ENCODE peak calls at places on chromosome 7, in seven cellular contexts. V, Y, U, H, K, M and F are unnamed samples. For H3K36me3, the result is how much of the 10 kb centered on the place peaks cover.

GRCh38 chr7:11294965-11295364 is 321.3 kb downstream of the PHF14 start:
- DNase-seq in V (no peak), Y (peak), U (no peak), H (no peak), K (no peak), M (no peak), F (no peak)

GRCh38 chr7:4302203-4302905 is 379.7 kb upstream of the FOXK1 start:
- DNase-seq in V (no peak), Y (no peak), U (no peak), H (no peak), K (no peak), M (no peak), F (no peak)

GRCh38 chr7:51090411-51090810 is 226.2 kb downstream of the COBL start:
- DNase-seq in V (no peak), Y (no peak), U (peak), H (no peak), K (peak), M (no peak), F (no peak)

GRCh38 chr7:149261321-149261828 is 621 bp upstream of the ZNF783 start:
- DNase-seq in V (no peak), Y (peak), U (peak), H (no peak), K (peak), M (no peak), F (no peak)

GRCh38 chr7:71131753-71132520 is at the start of gene GALNT17:
- DNase-seq in V (peak), Y (no peak), U (no peak), H (no peak), K (peak), M (no peak), F (no peak)

GRCh38 chr7:7816084-7816483 is 97.7 kb upstream of the RPA3 start:
- DNase-seq in V (no peak), Y (no peak), U (no peak), H (no peak), K (no peak), M (no peak), F (no peak)

GRCh38 chr7:22962775-22963358 is 51.1 kb downstream of the HYCC1 start:
- DNase-seq in V (no peak), Y (no peak), U (no peak), H (no peak), K (peak), M (no peak), F (no peak)

GRCh38 chr7:125467996-125468854 is 538.6 kb upstream of the POT1 start:
- DNase-seq in V (no peak), Y (no peak), U (no peak), H (no peak), K (no peak), M (no peak), F (peak)

GRCh38 chr7:139861794-139862193 is 32.7 kb downstream of the TBXAS1 start:
- DNase-seq in V (no peak), Y (no peak), U (no peak), H (no peak), K (no peak), M (no peak), F (no peak)

GRCh38 chr7:106070567-106071254 is 41.4 kb downstream of the SYPL1 start:
- DNase-seq in V (no peak), Y (no peak), U (no peak), H (no peak), K (no peak), M (no peak), F (no peak)

GRCh38 chr7:5439572-5440496 is 16.2 kb upstream of the TNRC18 start:
- DNase-seq in V (no peak), Y (no peak), U (no peak), H (no peak), K (no peak), M (no peak), F (no peak)

GRCh38 chr7:105131033-105131656 is 117.1 kb downstream of the KMT2E start:
- DNase-seq in V (no peak), Y (no peak), U (peak), H (no peak), K (no peak), M (no peak), F (no peak)

GRCh38 chr7:17434191-17434590 is 135.7 kb downstream of the AHR start:
- DNase-seq in V (no peak), Y (no peak), U (no peak), H (no peak), K (no peak), M (no peak), F (no peak)

GRCh38 chr7:1779445-1779844 is 109.4 kb downstream of the ELFN1 start:
- DNase-seq in V (no peak), Y (no peak), U (no peak), H (no peak), K (no peak), M (peak), F (peak)

GRCh38 chr7:40694041-40694809 is 559.4 kb downstream of the SUGCT start:
- DNase-seq in V (no peak), Y (no peak), U (peak), H (no peak), K (no peak), M (no peak), F (no peak)

GRCh38 chr7:129949292-129950133 is 3.2 kb downstream of the UBE2H start:
- DNase-seq in V (no peak), Y (peak), U (peak), H (no peak), K (peak), M (peak), F (no peak)

GRCh38 chr7:158664406-158664805 is 40.2 kb downstream of the NCAPG2 start:
- DNase-seq in V (no peak), Y (no peak), U (no peak), H (no peak), K (no peak), M (no peak), F (no peak)

GRCh38 chr7:128836729-128837348 is 6.6 kb downstream of the FLNC start:
- DNase-seq in V (peak), Y (no peak), U (no peak), H (peak), K (no peak), M (no peak), F (peak)

GRCh38 chr7:128838981-128839731 is 8.9 kb downstream of the FLNC start:
- DNase-seq in V (no peak), Y (no peak), U (no peak), H (peak), K (no peak), M (no peak), F (peak)

GRCh38 chr7:128835790-128836641 is 5.8 kb downstream of the FLNC start:
- DNase-seq in V (peak), Y (no peak), U (peak), H (peak), K (no peak), M (peak), F (peak)

GRCh38 chr7:128838109-128838779 is 8.0 kb downstream of the FLNC start:
- DNase-seq in V (peak), Y (no peak), U (no peak), H (peak), K (no peak), M (peak), F (peak)

DNA sequence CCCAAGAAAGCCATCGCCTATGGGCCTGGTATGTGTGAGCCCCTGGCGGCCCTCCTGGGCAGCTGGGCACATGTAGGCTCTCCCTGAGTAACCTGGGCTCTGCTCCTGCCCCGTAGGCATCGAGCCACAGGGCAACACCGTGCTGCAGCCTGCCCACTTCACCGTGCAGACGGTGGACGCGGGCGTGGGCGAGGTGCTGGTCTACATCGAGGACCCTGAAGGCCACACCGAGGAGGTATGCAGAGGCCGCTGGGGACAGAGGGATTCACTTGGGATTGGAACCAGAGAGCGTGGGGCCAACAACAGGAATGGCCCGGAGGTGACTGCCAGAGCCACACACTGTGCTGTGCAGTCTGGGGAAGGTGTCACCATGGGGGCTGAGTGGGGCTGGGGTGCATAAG is 7.3 kb downstream of the FLNC start:
- DNase-seq in V (no peak), Y (no peak), U (no peak), H (peak), K (no peak), M (no peak), F (peak)
- H3K36me3 ChIP-seq in V (under half), Y (under half), U (half or more), H (half or more), K (under half), M (under half), F (under half)

GRCh38 chr7:116671111-116671510 is 885 bp upstream of the MET start:
- DNase-seq in V (no peak), Y (no peak), U (no peak), H (no peak), K (no peak), M (no peak), F (no peak)
- H3K4me3 ChIP-seq in V (no peak), Y (peak), U (peak), H (peak), K (no peak), M (peak), F (no peak)

DNA sequence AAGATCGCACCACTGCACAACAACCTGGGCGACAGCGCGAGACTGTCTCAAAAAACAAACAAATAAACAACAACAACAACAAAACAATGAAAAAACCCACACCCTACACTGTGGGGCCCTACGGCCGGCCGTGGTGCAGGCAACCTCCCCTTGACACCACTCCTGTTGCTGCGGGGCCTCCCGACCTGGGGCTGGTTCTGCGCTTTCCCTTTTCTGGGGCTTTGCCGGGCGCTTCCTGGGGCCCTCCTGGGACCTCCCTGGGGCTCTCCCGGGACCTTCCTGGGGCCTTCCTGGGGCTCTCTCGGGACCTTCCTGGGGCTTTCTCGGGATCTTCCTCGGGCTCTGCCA is 46.6 kb downstream of the INSIG1 start:
- DNase-seq in V (no peak), Y (no peak), U (no peak), H (peak), K (no peak), M (peak), F (peak)
- H3K27ac ChIP-seq in V (no peak), Y (no peak), U (no peak), H (no peak), K (no peak), M (no peak), F (no peak)

GRCh38 chr7:38017320-38017719 is 96.9 kb downstream of the EPDR1 start:
- DNase-seq in V (no peak), Y (no peak), U (no peak), H (no peak), K (no peak), M (no peak), F (no peak)
- H3K36me3 ChIP-seq in V (under half), Y (under half), U (under half), H (under half), K (under half), M (under half), F (under half)

DNA sequence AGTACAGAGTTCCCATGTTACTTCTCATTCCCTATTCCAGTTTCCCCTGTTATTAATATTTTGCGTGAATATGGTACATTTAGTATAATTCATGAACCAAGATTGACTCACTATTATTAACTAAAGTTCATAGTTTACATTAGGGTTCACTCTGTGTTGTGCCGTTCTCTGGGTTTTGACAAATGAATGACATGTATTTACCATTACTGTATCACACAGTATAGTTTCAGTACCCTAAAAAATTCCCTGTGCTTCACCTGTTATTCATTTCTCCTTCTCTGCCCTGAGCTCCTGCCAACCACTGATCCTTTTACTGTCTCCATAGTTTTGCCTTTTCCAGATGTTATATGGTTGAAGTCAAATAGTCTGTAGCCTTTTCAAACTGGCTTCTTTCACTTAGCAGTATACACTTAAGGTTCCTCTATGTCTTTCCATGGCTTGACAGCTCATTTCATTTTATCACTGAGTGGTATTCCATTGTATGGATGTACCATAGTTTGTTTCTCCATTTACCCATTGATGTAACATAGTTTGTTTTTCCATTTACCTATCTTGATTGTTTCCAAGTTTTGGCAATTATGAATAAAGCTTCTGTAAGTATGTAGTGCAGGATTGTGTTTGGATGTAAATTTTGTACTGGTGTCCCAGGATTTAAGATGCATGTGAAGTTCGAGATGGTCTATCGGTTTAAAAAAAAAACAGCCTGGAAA is 58.8 kb downstream of the CDK14 start:
- DNase-seq in V (no peak), Y (no peak), U (no peak), H (no peak), K (no peak), M (no peak), F (no peak)
- H3K4me3 ChIP-seq in V (no peak), Y (peak), U (peak), H (no peak), K (no peak), M (no peak), F (no peak)

DNA sequence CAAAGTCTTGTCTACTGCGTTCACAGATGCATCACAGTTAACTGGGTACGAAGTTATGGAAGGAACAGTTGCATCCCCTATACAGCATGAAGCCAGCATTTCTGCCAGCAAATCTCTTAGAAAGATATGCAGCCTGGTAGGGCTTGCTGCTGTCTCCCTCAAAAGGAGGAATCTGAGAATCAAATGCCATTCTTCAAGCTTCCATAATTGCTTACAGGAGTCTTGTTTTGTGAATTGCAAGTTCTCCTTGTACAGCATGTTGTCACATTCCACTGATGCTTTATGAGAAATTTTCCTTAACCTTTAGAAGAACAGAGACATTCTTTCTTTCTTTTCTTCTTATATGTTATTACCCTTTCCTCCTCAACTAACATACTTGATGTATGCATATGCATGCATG is 134.6 kb downstream of the CHRM2 start:
- DNase-seq in V (no peak), Y (no peak), U (peak), H (no peak), K (no peak), M (no peak), F (no peak)
- H3K27ac ChIP-seq in V (no peak), Y (no peak), U (no peak), H (no peak), K (no peak), M (no peak), F (no peak)

GRCh38 chr7:118902600-118902999 is 678.1 kb downstream of the ANKRD7 start:
- DNase-seq in V (no peak), Y (no peak), U (no peak), H (no peak), K (no peak), M (no peak), F (no peak)

DNA sequence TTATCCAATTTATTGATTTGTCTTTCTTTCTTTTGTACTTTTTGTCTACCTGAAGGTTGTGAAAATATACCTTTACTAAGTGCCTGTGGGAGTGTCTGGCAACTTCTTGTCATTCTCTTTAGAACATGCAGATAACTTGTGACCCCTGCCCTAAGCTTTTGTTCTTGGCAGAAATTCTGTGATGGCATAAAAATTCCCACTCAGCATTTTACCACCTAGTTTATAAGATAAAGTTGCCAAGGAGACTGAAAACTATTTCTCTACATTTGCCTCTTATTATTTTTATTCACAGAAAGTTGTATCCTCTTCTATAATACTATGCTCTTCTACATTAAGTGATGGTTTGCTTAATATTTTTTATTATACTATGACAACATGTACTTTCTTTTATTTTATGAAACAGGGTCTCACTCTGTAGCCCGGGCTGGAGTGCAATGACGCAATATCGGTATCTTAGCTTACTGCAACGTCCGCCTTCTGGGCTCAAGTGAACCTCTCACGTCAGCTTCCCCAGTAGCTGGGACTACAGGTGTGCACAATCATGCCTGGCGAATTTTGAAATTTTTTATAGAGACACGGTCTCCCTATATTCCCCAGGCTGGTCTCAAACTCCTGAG is 683.5 kb downstream of the ANKRD7 start:
- DNase-seq in V (no peak), Y (no peak), U (no peak), H (no peak), K (peak), M (no peak), F (no peak)
- H3K36me3 ChIP-seq in V (under half), Y (under half), U (under half), H (under half), K (under half), M (under half), F (under half)

GRCh38 chr7:24476227-24476626 is 97.0 kb upstream of the PALS2 start:
- DNase-seq in V (no peak), Y (no peak), U (no peak), H (no peak), K (no peak), M (no peak), F (no peak)

GRCh38 chr7:24480501-24480900 is 92.8 kb upstream of the PALS2 start:
- DNase-seq in V (no peak), Y (no peak), U (no peak), H (no peak), K (no peak), M (no peak), F (no peak)

GRCh38 chr7:24475573-24475972 is 97.7 kb upstream of the PALS2 start:
- DNase-seq in V (no peak), Y (no peak), U (no peak), H (no peak), K (no peak), M (no peak), F (no peak)

GRCh38 chr7:24477376-24477775 is 95.9 kb upstream of the PALS2 start:
- DNase-seq in V (no peak), Y (no peak), U (peak), H (no peak), K (no peak), M (no peak), F (no peak)

GRCh38 chr7:24477807-24478655 is 95.2 kb upstream of the PALS2 start:
- DNase-seq in V (peak), Y (peak), U (peak), H (no peak), K (peak), M (no peak), F (no peak)
- H3K4me3 ChIP-seq in V (no peak), Y (no peak), U (peak), H (peak), K (no peak), M (no peak), F (no peak)